ENCODE peak calls at places on chromosomes 3 and 15, in seven cellular contexts. O is AG09319; T is mammary epithelial cell; L is activated CD8-positive, alpha-beta memory T cell treated with anti-CD3 and anti-CD28 coated beads for 48 hours; J is GM04504; V is uterus; B is T-helper 9 cell. C is an unnamed sample.

GRCh38 chr3:106482436-106482835 is 613.6 kb upstream of the CBLB start:
- DNase-seq in O (no peak), V (no peak), B (no peak), L (no peak), T (no peak), J (peak), C (no peak)

GRCh38 chr3:153944084-153944483 is 177.1 kb upstream of the ARHGEF26 start:
- DNase-seq in J (no peak), T (no peak), V (no peak), L (no peak), O (no peak), B (no peak), C (no peak)

GRCh38 chr3:185807455-185808068 is 17.3 kb downstream of the IGF2BP2 start:
- DNase-seq in O (no peak), V (no peak), J (no peak), T (peak), B (no peak), L (no peak), C (no peak)

GRCh38 chr15:52780172-52780980 is 9.8 kb downstream of the ONECUT1 start:
- DNase-seq in T (peak), L (no peak), O (no peak), B (peak), J (peak), V (no peak), C (peak)

GRCh38 chr3:50454671-50455070 is 48.8 kb downstream of the CACNA2D2 start:
- DNase-seq in L (no peak), O (no peak), V (no peak), T (no peak), J (no peak), B (no peak), C (no peak)

GRCh38 chr3:149494022-149494758 is 19.7 kb downstream of the TM4SF4 start:
- DNase-seq in B (no peak), T (peak), J (no peak), L (no peak), O (no peak), V (peak), C (no peak)

GRCh38 chr3:72949016-72949415 is 47.6 kb upstream of the PPP4R2 start:
- DNase-seq in O (no peak), B (no peak), T (no peak), J (no peak), V (no peak), L (no peak), C (no peak)

GRCh38 chr15:92200891-92201290 is 192.8 kb upstream of the ST8SIA2 start:
- DNase-seq in B (no peak), J (no peak), T (no peak), O (no peak), L (no peak), V (no peak), C (no peak)

GRCh38 chr15:68691667-68692066 is 112.9 kb downstream of the CORO2B start:
- DNase-seq in J (no peak), L (no peak), V (no peak), O (no peak), T (no peak), B (no peak), C (no peak)

GRCh38 chr3:68447885-68448284 is 484.5 kb downstream of the TAFA4 start:
- DNase-seq in O (no peak), V (no peak), J (no peak), T (no peak), B (no peak), L (no peak), C (no peak)

GRCh38 chr15:31332681-31333071 is 6.0 kb downstream of the KLF13 start:
- DNase-seq in T (no peak), V (no peak), O (no peak), L (no peak), B (no peak), J (no peak), C (no peak)

GRCh38 chr3:13141183-13141582 is 68.0 kb upstream of the IQSEC1 start:
- DNase-seq in B (no peak), V (no peak), T (no peak), L (no peak), O (no peak), J (no peak), C (no peak)

GRCh38 chr3:184261270-184262165 is at the start of gene CAMK2N2:
- DNase-seq in O (no peak), T (peak), J (no peak), L (no peak), B (peak), V (no peak), C (no peak)

C was measured in GM06990.